ENCODE peak calls at places on chromosomes 4 and X, in eight cellular contexts. One of them, this sample, is unnamed.

GRCh38 chr4:4914965-4915845 is 55.7 kb downstream of the MSX1 start:
- DNase-seq in DND-41: no peak
- DNase-seq in heart right ventricle: no peak
- DNase-seq in IMR-90: no peak
- DNase-seq in Peyer's patch: no peak
- DNase-seq in bronchial epithelial cell: no peak
- DNase-seq in H1: no peak
- DNase-seq in breast epithelium: no peak
- DNase-seq in this sample: peak; percentile 18

GRCh38 chrX:77342028-77342427 is 105.2 kb upstream of the FGF16 start:
- DNase-seq in DND-41: peak; percentile 39
- DNase-seq in heart right ventricle: peak; percentile 32
- DNase-seq in IMR-90: no peak
- DNase-seq in Peyer's patch: no peak
- DNase-seq in bronchial epithelial cell: no peak
- DNase-seq in H1: no peak
- DNase-seq in breast epithelium: no peak
- DNase-seq in this sample: no peak

GRCh38 chr4:78311306-78311705 is 240.3 kb upstream of the ANXA3 start:
- DNase-seq in DND-41: no peak
- DNase-seq in heart right ventricle: no peak
- DNase-seq in IMR-90: no peak
- DNase-seq in Peyer's patch: no peak
- DNase-seq in bronchial epithelial cell: no peak
- DNase-seq in H1: no peak
- DNase-seq in breast epithelium: no peak
- DNase-seq in this sample: no peak

GRCh38 chrX:133868250-133868649 is 117.1 kb downstream of the GPC3 start:
- DNase-seq in DND-41: no peak
- DNase-seq in heart right ventricle: no peak
- DNase-seq in IMR-90: no peak
- DNase-seq in Peyer's patch: no peak
- DNase-seq in bronchial epithelial cell: no peak
- DNase-seq in H1: no peak
- DNase-seq in breast epithelium: no peak
- DNase-seq in this sample: no peak

GRCh38 chr4:99437686-99438577 is 2.8 kb upstream of the ADH7 start:
- DNase-seq in DND-41: no peak
- DNase-seq in heart right ventricle: no peak
- DNase-seq in IMR-90: no peak
- DNase-seq in Peyer's patch: no peak
- DNase-seq in bronchial epithelial cell: peak; percentile 75
- DNase-seq in H1: no peak
- DNase-seq in breast epithelium: no peak
- DNase-seq in this sample: no peak

GRCh38 chr4:122668241-122668640 is 47.4 kb upstream of the IL21 start:
- DNase-seq in DND-41: no peak
- DNase-seq in heart right ventricle: no peak
- DNase-seq in IMR-90: peak; percentile 88
- DNase-seq in Peyer's patch: no peak
- DNase-seq in bronchial epithelial cell: peak; percentile 63
- DNase-seq in H1: no peak
- DNase-seq in breast epithelium: no peak
- DNase-seq in this sample: no peak

GRCh38 chr4:105457997-105458396 is 15.9 kb downstream of the PPA2 start:
- DNase-seq in DND-41: no peak
- DNase-seq in heart right ventricle: no peak
- DNase-seq in IMR-90: peak; percentile 42
- DNase-seq in Peyer's patch: no peak
- DNase-seq in bronchial epithelial cell: no peak
- DNase-seq in H1: no peak
- DNase-seq in breast epithelium: no peak
- DNase-seq in this sample: no peak

GRCh38 chr4:4289055-4289454 is 899 bp downstream of the LYAR start:
- DNase-seq in DND-41: no peak
- DNase-seq in heart right ventricle: no peak
- DNase-seq in IMR-90: no peak
- DNase-seq in Peyer's patch: no peak
- DNase-seq in bronchial epithelial cell: no peak
- DNase-seq in H1: no peak
- DNase-seq in breast epithelium: no peak
- DNase-seq in this sample: no peak

GRCh38 chr4:55721651-55722050 is 85.6 kb upstream of the NMU start:
- DNase-seq in DND-41: no peak
- DNase-seq in heart right ventricle: no peak
- DNase-seq in IMR-90: no peak
- DNase-seq in Peyer's patch: no peak
- DNase-seq in bronchial epithelial cell: no peak
- DNase-seq in H1: no peak
- DNase-seq in breast epithelium: no peak
- DNase-seq in this sample: no peak

GRCh38 chrX:114924846-114925245 is 92.6 kb downstream of the IL13RA2 start:
- DNase-seq in DND-41: no peak
- DNase-seq in heart right ventricle: no peak
- DNase-seq in IMR-90: peak; percentile 44
- DNase-seq in Peyer's patch: no peak
- DNase-seq in bronchial epithelial cell: peak; percentile 38
- DNase-seq in H1: no peak
- DNase-seq in breast epithelium: no peak
- DNase-seq in this sample: no peak

GRCh38 chr4:99405433-99406115 is 29.6 kb downstream of the ADH7 start:
- DNase-seq in DND-41: peak; percentile 72
- DNase-seq in heart right ventricle: peak; percentile 73
- DNase-seq in IMR-90: peak; percentile 82
- DNase-seq in Peyer's patch: peak; percentile 37
- DNase-seq in bronchial epithelial cell: peak; percentile 72
- DNase-seq in H1: peak; percentile 21
- DNase-seq in breast epithelium: no peak
- DNase-seq in this sample: peak; percentile 55

GRCh38 chrX:3295731-3296130 is 50.7 kb downstream of the MXRA5 start:
- DNase-seq in DND-41: peak; percentile 4
- DNase-seq in heart right ventricle: no peak
- DNase-seq in IMR-90: no peak
- DNase-seq in Peyer's patch: no peak
- DNase-seq in bronchial epithelial cell: peak; percentile 43
- DNase-seq in H1: no peak
- DNase-seq in breast epithelium: no peak
- DNase-seq in this sample: no peak

GRCh38 chr4:28277931-28278330 is 1417.3 kb downstream of the STIM2 start:
- DNase-seq in DND-41: no peak
- DNase-seq in heart right ventricle: no peak
- DNase-seq in IMR-90: peak; percentile 16
- DNase-seq in Peyer's patch: no peak
- DNase-seq in bronchial epithelial cell: peak; percentile 78
- DNase-seq in H1: no peak
- DNase-seq in breast epithelium: no peak
- DNase-seq in this sample: no peak

GRCh38 chr4:88792268-88792781 is 94.7 kb upstream of the NAP1L5 start:
- DNase-seq in DND-41: no peak
- DNase-seq in heart right ventricle: no peak
- DNase-seq in IMR-90: peak; percentile 86
- DNase-seq in Peyer's patch: no peak
- DNase-seq in bronchial epithelial cell: peak; percentile 92
- DNase-seq in H1: no peak
- DNase-seq in breast epithelium: no peak
- DNase-seq in this sample: no peak

GRCh38 chr4:122703868-122704267 is 28.6 kb upstream of the BBS12 start:
- DNase-seq in DND-41: no peak
- DNase-seq in heart right ventricle: no peak
- DNase-seq in IMR-90: no peak
- DNase-seq in Peyer's patch: no peak
- DNase-seq in bronchial epithelial cell: peak; percentile 9
- DNase-seq in H1: no peak
- DNase-seq in breast epithelium: no peak
- DNase-seq in this sample: no peak

GRCh38 chr4:141416677-141417363 is 196.1 kb downstream of the ZNF330 start:
- DNase-seq in DND-41: no peak
- DNase-seq in heart right ventricle: no peak
- DNase-seq in IMR-90: peak; percentile 33
- DNase-seq in Peyer's patch: no peak
- DNase-seq in bronchial epithelial cell: no peak
- DNase-seq in H1: no peak
- DNase-seq in breast epithelium: no peak
- DNase-seq in this sample: no peak

GRCh38 chrX:117972681-117973080 is 143.9 kb downstream of the KLHL13 start:
- DNase-seq in DND-41: no peak
- DNase-seq in heart right ventricle: peak; percentile 4
- DNase-seq in IMR-90: peak; percentile 40
- DNase-seq in Peyer's patch: no peak
- DNase-seq in bronchial epithelial cell: no peak
- DNase-seq in H1: no peak
- DNase-seq in breast epithelium: no peak
- DNase-seq in this sample: no peak

GRCh38 chrX:147476008-147476407 is 435.7 kb upstream of the FMR1 start:
- DNase-seq in DND-41: peak; percentile 56
- DNase-seq in heart right ventricle: peak; percentile 2
- DNase-seq in IMR-90: no peak
- DNase-seq in Peyer's patch: no peak
- DNase-seq in bronchial epithelial cell: peak; percentile 0
- DNase-seq in H1: no peak
- DNase-seq in breast epithelium: no peak
- DNase-seq in this sample: no peak

GRCh38 chr4:178311992-178312391 is 869.8 kb upstream of the AGA start:
- DNase-seq in DND-41: no peak
- DNase-seq in heart right ventricle: no peak
- DNase-seq in IMR-90: no peak
- DNase-seq in Peyer's patch: no peak
- DNase-seq in bronchial epithelial cell: no peak
- DNase-seq in H1: no peak
- DNase-seq in breast epithelium: no peak
- DNase-seq in this sample: no peak

GRCh38 chr4:92090887-92091286 is 212.9 kb upstream of the GRID2 start:
- DNase-seq in DND-41: no peak
- DNase-seq in heart right ventricle: no peak
- DNase-seq in IMR-90: no peak
- DNase-seq in Peyer's patch: no peak
- DNase-seq in bronchial epithelial cell: no peak
- DNase-seq in H1: no peak
- DNase-seq in breast epithelium: no peak
- DNase-seq in this sample: no peak

GRCh38 chr4:92091335-92091734 is 212.4 kb upstream of the GRID2 start:
- DNase-seq in DND-41: no peak
- DNase-seq in heart right ventricle: no peak
- DNase-seq in IMR-90: no peak
- DNase-seq in Peyer's patch: no peak
- DNase-seq in bronchial epithelial cell: no peak
- DNase-seq in H1: peak; percentile 7
- DNase-seq in breast epithelium: no peak
- DNase-seq in this sample: no peak
- TF ChIP-seq CTCF in DND-41: no peak
- TF ChIP-seq CTCF in heart right ventricle: no peak
- TF ChIP-seq CTCF in IMR-90: peak; percentile 27
- TF ChIP-seq CTCF in Peyer's patch: no peak
- TF ChIP-seq CTCF in bronchial epithelial cell: no peak
- TF ChIP-seq CTCF in H1: peak; percentile 64
- TF ChIP-seq CTCF in breast epithelium: no peak
- TF ChIP-seq CTCF in this sample: no peak

GRCh38 chr4:109510687-109511086 is 49.4 kb upstream of the MCUB start:
- DNase-seq in DND-41: no peak
- DNase-seq in heart right ventricle: no peak
- DNase-seq in IMR-90: no peak
- DNase-seq in Peyer's patch: no peak
- DNase-seq in bronchial epithelial cell: no peak
- DNase-seq in H1: no peak
- DNase-seq in breast epithelium: no peak
- DNase-seq in this sample: no peak
- H3K36me3 ChIP-seq in DND-41: peaks cover 75% of the 10 kb centered on the region
- H3K36me3 ChIP-seq in heart right ventricle: peaks cover 99% of the 10 kb centered on the region
- H3K36me3 ChIP-seq in IMR-90: peaks cover 29% of the 10 kb centered on the region
- H3K36me3 ChIP-seq in Peyer's patch: no peaks in the 10 kb centered on the region
- H3K36me3 ChIP-seq in bronchial epithelial cell: peaks cover 5% of the 10 kb centered on the region
- H3K36me3 ChIP-seq in H1: peaks cover 10% of the 10 kb centered on the region
- H3K36me3 ChIP-seq in breast epithelium: no peaks in the 10 kb centered on the region
- H3K36me3 ChIP-seq in this sample: peaks cover 62% of the 10 kb centered on the region

DNA sequence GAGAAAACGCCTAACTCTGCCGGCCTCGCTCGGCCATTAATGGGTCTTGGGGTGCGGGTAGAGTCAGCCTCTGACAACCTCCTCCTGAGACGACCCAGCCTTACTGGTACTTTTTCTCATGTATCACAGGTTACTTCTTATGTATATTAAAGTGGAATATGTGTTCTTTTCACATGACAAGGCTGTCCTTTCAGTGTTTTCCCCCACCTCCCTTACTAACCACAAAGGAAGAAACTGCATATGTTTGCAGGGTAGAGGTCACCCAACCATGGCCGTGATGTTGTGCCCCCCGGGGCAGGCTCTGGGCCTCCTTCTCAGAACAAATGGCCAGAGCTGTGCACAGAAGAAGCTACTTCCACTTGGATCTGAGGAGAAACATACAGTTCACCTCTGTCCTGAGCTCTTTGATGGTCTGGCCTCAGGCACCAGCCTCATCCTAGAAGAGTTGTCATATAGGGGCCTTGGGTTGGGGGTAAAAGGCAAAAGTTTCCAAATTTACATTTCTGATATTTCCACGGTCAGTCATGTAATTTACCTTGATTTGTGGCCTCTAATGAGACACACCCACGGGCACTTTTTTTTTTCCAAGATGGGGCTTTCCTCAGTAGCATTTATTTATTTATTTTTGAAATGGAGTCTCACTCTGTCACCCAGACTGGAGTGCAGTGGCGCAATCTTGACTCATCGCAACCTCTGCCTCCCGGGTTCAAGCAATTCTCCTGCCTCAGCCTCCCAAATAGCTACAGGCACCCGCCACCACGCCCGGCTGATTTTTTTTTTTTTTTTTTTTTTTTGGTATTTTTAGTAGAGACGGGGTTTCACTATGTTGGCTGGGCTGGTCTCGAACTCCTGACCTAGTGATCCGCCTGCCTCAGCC is 1.9 kb downstream of the SOWAHD start:
- DNase-seq in DND-41: no peak
- DNase-seq in heart right ventricle: no peak
- DNase-seq in IMR-90: no peak
- DNase-seq in Peyer's patch: peak; percentile 66
- DNase-seq in bronchial epithelial cell: no peak
- DNase-seq in H1: no peak
- DNase-seq in breast epithelium: no peak
- DNase-seq in this sample: no peak
- H3K4me3 ChIP-seq in DND-41: no peak overlapping the region
- H3K4me3 ChIP-seq in heart right ventricle: no peak overlapping the region
- H3K4me3 ChIP-seq in IMR-90: no peak overlapping the region
- H3K4me3 ChIP-seq in Peyer's patch: peak overlapping the region; percentile 66
- H3K4me3 ChIP-seq in bronchial epithelial cell: no peak overlapping the region
- H3K4me3 ChIP-seq in H1: no peak overlapping the region
- H3K4me3 ChIP-seq in breast epithelium: no peak overlapping the region
- H3K4me3 ChIP-seq in this sample: no peak overlapping the region

DNA sequence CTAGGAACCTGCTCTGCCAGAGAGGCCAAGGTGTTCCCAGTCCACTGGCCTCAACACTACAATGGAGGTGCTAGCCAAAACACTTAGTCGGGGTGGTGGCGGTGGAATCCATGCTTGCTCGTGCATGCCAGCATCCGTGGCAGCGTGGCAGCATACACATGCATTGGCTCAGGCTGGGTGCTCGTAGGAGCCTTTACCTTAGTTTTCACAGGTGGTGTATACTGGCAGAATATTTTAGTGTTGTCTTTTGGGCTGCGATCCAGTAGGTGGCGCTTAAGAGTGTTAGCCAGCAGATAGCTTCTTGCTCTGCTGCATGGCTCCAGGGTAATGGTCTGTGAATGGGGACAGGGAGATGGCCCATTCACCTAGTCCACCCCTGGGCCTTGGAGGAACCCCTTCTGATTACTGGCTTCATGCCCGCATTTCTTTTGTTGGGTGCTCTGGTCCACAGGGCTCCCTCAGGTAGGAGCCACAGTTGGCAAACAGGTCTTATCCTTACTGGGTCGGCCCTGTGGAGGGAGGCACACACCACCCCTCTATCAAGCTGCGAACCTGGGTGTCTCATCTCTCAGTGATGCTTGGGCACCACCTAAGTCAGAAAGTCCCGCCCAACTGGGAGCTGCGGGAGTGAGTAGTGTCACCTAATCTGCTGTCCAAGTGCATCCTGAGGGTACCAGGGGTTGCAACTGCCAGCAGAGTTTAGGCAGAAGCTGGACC is 40.0 kb downstream of the RIPPLY1 start:
- DNase-seq in DND-41: peak; percentile 7
- DNase-seq in heart right ventricle: no peak
- DNase-seq in IMR-90: peak; percentile 2
- DNase-seq in Peyer's patch: no peak
- DNase-seq in bronchial epithelial cell: peak; percentile 14
- DNase-seq in H1: peak; percentile 15
- DNase-seq in breast epithelium: no peak
- DNase-seq in this sample: no peak
- TF ChIP-seq CTCF in DND-41: peak; percentile 49
- TF ChIP-seq CTCF in heart right ventricle: peak; percentile 14
- TF ChIP-seq CTCF in IMR-90: peak; percentile 32
- TF ChIP-seq CTCF in Peyer's patch: peak; percentile 11
- TF ChIP-seq CTCF in bronchial epithelial cell: peak; percentile 65
- TF ChIP-seq CTCF in H1: peak; percentile 53
- TF ChIP-seq CTCF in breast epithelium: no peak
- TF ChIP-seq CTCF in this sample: no peak